ENCODE peak calls at places on chromosomes 1 and 21, in seven cellular contexts. N, Y, P, U, H, Q and S are unnamed samples.

GRCh38 chr1:24351247-24351646 is 32.1 kb downstream of the GRHL3 start:
- DNase-seq in N (no peak), Y (no peak), P (no peak), U (no peak), H (no peak), Q (peak; percentile 17), S (no peak)

GRCh38 chr1:198374288-198374687 is 166.2 kb downstream of the ATP6V1G3 start:
- DNase-seq in N (no peak), Y (no peak), P (no peak), U (no peak), H (no peak), Q (no peak), S (no peak)

GRCh38 chr1:80436851-80437250 is 1363.9 kb upstream of the ADGRL2 start:
- DNase-seq in N (no peak), Y (no peak), P (no peak), U (no peak), H (no peak), Q (no peak), S (no peak)

GRCh38 chr1:214402583-214403216 is 121.7 kb downstream of the SMYD2 start:
- DNase-seq in N (no peak), Y (no peak), P (no peak), U (no peak), H (no peak), Q (no peak), S (no peak)

GRCh38 chr1:114531094-114531493 is 20.1 kb upstream of the TRIM33 start:
- DNase-seq in N (no peak), Y (no peak), P (no peak), U (no peak), H (no peak), Q (no peak), S (no peak)

GRCh38 chr1:202968895-202969295 is 1.8 kb upstream of the CYB5R1 start:
- DNase-seq in N (peak; percentile 68), Y (peak; percentile 49), P (peak; percentile 62), U (peak; percentile 77), H (peak; percentile 78), Q (peak; percentile 33), S (peak; percentile 86)

GRCh38 chr1:19010503-19010902 is 54.0 kb upstream of the IFFO2 start:
- DNase-seq in N (no peak), Y (no peak), P (no peak), U (no peak), H (no peak), Q (no peak), S (peak; percentile 89)

GRCh38 chr1:163202833-163203451 is at the start of gene RGS5:
- DNase-seq in N (no peak), Y (peak; percentile 61), P (peak; percentile 73), U (no peak), H (no peak), Q (no peak), S (no peak)

GRCh38 chr1:94925561-94926364 is 1.1 kb downstream of the CNN3 start:
- DNase-seq in N (peak; percentile 72), Y (peak; percentile 86), P (peak; percentile 74), U (no peak), H (peak; percentile 89), Q (peak; percentile 5), S (peak; percentile 42)

GRCh38 chr1:86706018-86706417 is 1.6 kb downstream of the SH3GLB1 start:
- DNase-seq in N (no peak), Y (no peak), P (no peak), U (no peak), H (peak; percentile 9), Q (no peak), S (peak; percentile 16)

GRCh38 chr1:86703696-86704455 is 500 bp upstream of the SH3GLB1 start:
- DNase-seq in N (no peak), Y (no peak), P (no peak), U (peak; percentile 5), H (peak; percentile 30), Q (peak; percentile 39), S (peak; percentile 25)

GRCh38 chr1:86705633-86705985 is 1.2 kb downstream of the SH3GLB1 start:
- DNase-seq in N (no peak), Y (no peak), P (no peak), U (no peak), H (no peak), Q (no peak), S (no peak)

GRCh38 chr1:86704456-86704971 is at the start of gene SH3GLB1:
- DNase-seq in N (peak; percentile 74), Y (peak; percentile 98), P (peak; percentile 91), U (peak; percentile 83), H (peak; percentile 74), Q (peak; percentile 61), S (peak; percentile 71)

DNA sequence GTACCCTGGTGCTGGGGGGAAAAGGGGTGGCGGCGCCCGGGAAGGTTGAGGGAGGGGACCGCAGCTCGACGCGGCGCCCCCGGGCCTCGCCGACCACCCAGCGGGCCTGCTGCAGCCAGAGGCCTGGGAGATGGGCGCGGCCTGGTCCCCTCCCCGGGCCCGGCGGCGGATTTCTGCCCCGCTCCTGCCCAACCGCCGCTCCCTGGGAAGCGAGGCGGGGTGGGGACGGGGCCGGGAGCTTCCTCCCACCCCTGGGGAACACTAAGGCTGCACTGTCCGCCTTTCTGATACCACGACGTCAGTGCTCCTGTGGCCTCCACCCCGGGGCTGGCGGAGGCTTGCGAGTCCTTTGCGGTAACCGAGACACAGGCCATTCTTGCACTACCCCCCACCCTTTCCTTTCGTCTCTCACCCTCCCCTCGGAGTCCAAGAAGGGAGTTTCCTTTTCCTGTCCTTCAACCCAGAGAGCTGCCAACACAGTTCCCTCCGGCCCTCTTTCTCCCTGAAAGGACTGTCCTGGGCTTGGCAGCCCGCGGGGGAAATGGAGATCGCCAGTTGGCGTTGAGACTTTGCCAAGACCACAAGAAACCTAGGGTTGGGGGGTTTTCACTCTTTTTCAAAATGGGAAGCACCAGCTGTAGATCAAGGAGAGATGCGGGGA is 726 bp downstream of the SH3GLB1 start:
- DNase-seq in N (peak; percentile 8), Y (peak; percentile 74), P (peak; percentile 77), U (peak; percentile 60), H (peak; percentile 9), Q (no peak), S (peak; percentile 52)
- TF ChIP-seq JUND in N (no peak), Y (no peak), P (no peak), U (no peak), H (no peak), Q (no peak), S (no peak)

DNA sequence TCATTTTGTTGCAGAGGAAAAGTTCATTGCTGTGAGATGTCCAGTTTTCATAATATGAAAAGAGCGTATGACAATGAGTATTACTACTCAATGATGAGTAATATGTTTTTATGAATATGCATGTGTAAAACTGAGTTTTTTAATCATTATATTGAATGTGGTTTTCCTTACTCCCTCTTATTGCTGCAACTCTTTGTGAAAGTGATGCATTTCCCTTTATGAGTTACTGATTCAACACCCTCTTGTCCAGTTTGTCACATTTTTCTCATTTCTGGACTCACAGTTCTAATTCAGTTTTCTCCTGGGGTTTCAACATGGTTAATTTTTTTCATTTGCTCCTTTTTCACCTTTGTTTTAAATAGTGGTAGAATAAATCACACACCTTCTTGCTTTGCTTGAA is 35.2 kb upstream of the KCNJ15 start:
- DNase-seq in N (no peak), Y (no peak), P (no peak), U (no peak), H (no peak), Q (no peak), S (no peak)
- TF ChIP-seq JUND in N (no peak), Y (no peak), P (no peak), U (no peak), H (no peak), Q (peak; percentile 48), S (no peak)

GRCh38 chr21:42390193-42390592 is 5.7 kb downstream of the TMPRSS3 start:
- DNase-seq in N (no peak), Y (no peak), P (no peak), U (no peak), H (no peak), Q (no peak), S (no peak)
- TF ChIP-seq JUND in N (no peak), Y (no peak), P (no peak), U (no peak), H (no peak), Q (no peak), S (no peak)

DNA sequence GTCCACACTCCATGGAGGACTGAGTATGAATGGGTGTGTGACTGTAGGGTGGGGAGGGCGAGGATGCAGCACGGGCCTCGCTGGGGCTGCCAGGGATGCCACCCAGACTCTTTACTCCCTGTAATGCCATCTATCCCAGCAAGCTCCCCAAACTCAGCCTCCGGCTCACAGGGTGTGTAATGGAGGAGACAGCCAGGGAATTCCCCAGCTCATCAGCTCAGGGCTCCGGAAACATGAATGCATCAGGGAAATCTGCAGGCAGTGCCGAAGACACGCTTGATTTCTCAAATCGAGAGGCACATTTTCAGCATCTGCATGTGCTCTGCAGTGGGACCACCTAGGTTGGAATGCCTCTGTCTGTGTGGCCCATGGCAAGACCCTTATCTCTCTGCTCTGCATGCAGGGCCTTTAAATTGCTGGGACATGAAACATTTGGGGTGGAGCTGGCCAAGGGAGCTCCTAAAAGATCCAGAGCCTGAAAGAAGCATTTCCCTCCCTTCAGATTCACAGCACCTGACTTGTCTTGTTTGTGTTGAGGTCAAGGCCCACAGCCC is 170.1 kb downstream of the TRABD2B start:
- DNase-seq in N (no peak), Y (no peak), P (no peak), U (no peak), H (no peak), Q (no peak), S (no peak)
- TF ChIP-seq JUND in N (no peak), Y (no peak), P (no peak), U (no peak), H (no peak), Q (no peak), S (no peak)